ENCODE peak calls at places on chromosomes 11 and 22, in ten cellular contexts. W is left ventricle myocardium inferior; S is body of pancreas; X is bronchial epithelial cell; Z is right lobe of liver; C is AG10803; G is IMR-90; K is foreskin fibroblast; V is choroid plexus epithelial cell; T is CD8-positive, alpha-beta T cell. B is an unnamed sample.

GRCh38 chr22:20946991-20947390 is 20.1 kb upstream of the AIFM3 start:
- DNase-seq in W (no peak), S (no peak), X (no peak), Z (no peak), C (no peak), G (no peak), K (no peak), V (no peak), T (no peak), B (no peak)

GRCh38 chr11:20274031-20274430 is 89.5 kb upstream of the HTATIP2 start:
- DNase-seq in W (no peak), S (no peak), X (no peak), Z (no peak), C (no peak), G (no peak), K (no peak), V (no peak), T (no peak), B (no peak)

GRCh38 chr11:58525037-58525614 is 17.2 kb upstream of the OR5B21 start:
- DNase-seq in W (no peak), S (no peak), X (no peak), Z (no peak), C (no peak), G (no peak), K (no peak), V (no peak), T (peak), B (no peak)

GRCh38 chr11:68406318-68407313 is 53.9 kb upstream of the PPP6R3 start:
- DNase-seq in W (no peak), S (no peak), X (peak), Z (no peak), C (no peak), G (no peak), K (no peak), V (no peak), T (no peak), B (peak)

GRCh38 chr11:67027943-67028542 is 5.1 kb downstream of the SYT12 start:
- DNase-seq in W (no peak), S (no peak), X (peak), Z (no peak), C (no peak), G (no peak), K (no peak), V (no peak), T (no peak), B (no peak)

GRCh38 chr11:66020618-66021357 is 5.5 kb downstream of the CATSPER1 start:
- DNase-seq in W (no peak), S (no peak), X (peak), Z (no peak), C (peak), G (peak), K (peak), V (peak), T (peak), B (peak)

GRCh38 chr22:42895087-42895486 is 38.0 kb upstream of the ARFGAP3 start:
- DNase-seq in W (no peak), S (peak), X (no peak), Z (no peak), C (peak), G (no peak), K (no peak), V (no peak), T (no peak), B (no peak)

GRCh38 chr22:47200273-47201051 is 438.0 kb downstream of the TBC1D22A start:
- DNase-seq in W (no peak), S (peak), X (no peak), Z (no peak), C (no peak), G (no peak), K (no peak), V (peak), T (no peak), B (peak)

DNA sequence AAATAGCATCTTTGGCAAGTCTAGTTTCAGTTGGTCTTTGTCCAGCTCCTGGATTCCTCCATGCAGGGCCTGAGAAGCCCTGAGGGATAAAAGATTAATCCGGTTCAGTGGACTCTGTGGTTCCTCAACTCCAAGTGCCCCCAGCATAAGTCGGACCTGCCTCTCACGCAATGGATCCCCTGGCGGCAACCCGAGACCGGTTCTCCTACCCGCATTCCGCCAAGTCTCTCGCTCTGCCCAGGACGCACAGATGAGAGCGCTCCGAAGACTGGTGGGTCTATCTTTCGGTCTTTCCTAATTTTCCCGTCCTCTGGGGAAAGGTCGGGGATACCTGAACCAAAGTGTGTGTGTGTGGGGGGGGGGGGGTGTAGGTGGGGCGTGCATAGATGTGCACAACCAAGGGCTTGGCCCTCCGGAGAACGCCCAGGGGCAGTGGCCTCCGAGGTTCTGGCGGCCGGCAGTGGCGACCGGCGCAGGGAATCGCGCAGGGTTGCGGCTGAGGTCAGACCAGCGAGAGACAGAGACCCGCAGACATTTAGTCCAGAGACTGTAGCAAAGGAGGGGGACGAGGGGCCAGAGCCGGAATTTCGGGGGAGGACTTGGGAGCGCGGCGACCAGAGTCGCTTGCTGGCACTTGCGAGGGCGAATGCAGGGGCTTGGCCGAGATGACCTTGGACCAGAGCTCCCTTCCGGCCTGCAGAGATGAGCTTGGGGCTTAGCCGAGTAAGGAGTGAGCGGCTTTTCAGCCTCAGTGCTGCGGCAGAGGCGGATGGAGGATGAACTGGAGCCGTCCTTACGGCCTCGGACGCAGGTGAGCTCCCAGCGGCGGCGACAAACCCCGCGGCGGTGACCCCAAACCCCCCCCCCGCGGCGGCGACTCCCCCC is 712 bp upstream of the SLC2A11 start:
- DNase-seq in W (no peak), S (peak), X (peak), Z (no peak), C (peak), G (peak), K (no peak), V (peak), T (no peak), B (no peak)
- TF ChIP-seq CTCF in W (peak), S (no peak), X (no peak), Z (no peak), C (peak), G (peak), K (no peak), V (peak), T (no peak), B (no peak)

GRCh38 chr11:7575841-7576451 is 62.1 kb downstream of the PPFIBP2 start:
- DNase-seq in W (no peak), S (peak), X (peak), Z (no peak), C (peak), G (no peak), K (no peak), V (no peak), T (no peak), B (no peak)
- H3K4me3 ChIP-seq in W (peak), S (no peak), X (no peak), Z (peak), C (no peak), G (no peak), K (no peak), V (no peak), T (no peak), B (no peak)

GRCh38 chr22:19554834-19555404 is 30.7 kb upstream of the CLDN5 start:
- DNase-seq in W (no peak), S (no peak), X (peak), Z (no peak), C (peak), G (peak), K (no peak), V (peak), T (no peak), B (no peak)
- TF ChIP-seq CTCF in W (no peak), S (no peak), X (peak), Z (no peak), C (peak), G (peak), K (peak), V (peak), T (no peak), B (no peak)

DNA sequence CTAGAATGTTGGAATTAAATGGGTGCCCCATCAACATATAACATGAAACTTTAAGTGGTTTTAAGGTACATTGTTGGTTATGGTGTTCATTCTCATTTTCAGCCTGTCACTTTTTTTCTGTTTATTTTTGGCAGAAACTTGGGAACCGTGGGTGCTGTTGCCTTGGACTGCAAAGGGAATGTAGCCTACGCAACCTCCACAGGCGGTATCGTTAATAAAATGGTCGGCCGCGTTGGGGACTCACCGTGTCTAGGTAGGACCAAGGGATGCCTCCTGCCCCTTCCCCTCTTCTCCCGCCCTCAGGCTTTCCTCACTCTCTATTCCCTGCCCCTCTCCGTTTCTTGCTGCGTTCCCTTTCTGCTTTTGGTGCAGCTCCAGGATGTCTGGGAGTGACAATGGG is 29.8 kb upstream of the SCGB1A1 start:
- DNase-seq in W (no peak), S (no peak), X (no peak), Z (no peak), C (no peak), G (no peak), K (no peak), V (no peak), T (no peak), B (no peak)
- H3K4me3 ChIP-seq in W (no peak), S (no peak), X (no peak), Z (no peak), C (no peak), G (no peak), K (no peak), V (no peak), T (no peak), B (no peak)

GRCh38 chr11:62546937-62547625 is 475 bp upstream of the AHNAK start:
- DNase-seq in W (peak), S (no peak), X (peak), Z (no peak), C (no peak), G (peak), K (no peak), V (peak), T (no peak), B (peak)
- TF ChIP-seq CTCF in W (no peak), S (no peak), X (no peak), Z (no peak), C (no peak), G (no peak), K (no peak), V (no peak), T (no peak), B (no peak)

GRCh38 chr11:120314861-120315260 is 10.2 kb upstream of the TLCD5 start:
- DNase-seq in W (no peak), S (no peak), X (no peak), Z (no peak), C (no peak), G (no peak), K (no peak), V (no peak), T (no peak), B (no peak)

GRCh38 chr11:120317689-120318195 is 7.4 kb upstream of the TLCD5 start:
- DNase-seq in W (no peak), S (no peak), X (no peak), Z (no peak), C (no peak), G (no peak), K (no peak), V (no peak), T (no peak), B (no peak)

GRCh38 chr11:120318906-120319305 is 6.2 kb upstream of the TLCD5 start:
- DNase-seq in W (no peak), S (no peak), X (no peak), Z (no peak), C (no peak), G (no peak), K (no peak), V (no peak), T (no peak), B (no peak)

DNA sequence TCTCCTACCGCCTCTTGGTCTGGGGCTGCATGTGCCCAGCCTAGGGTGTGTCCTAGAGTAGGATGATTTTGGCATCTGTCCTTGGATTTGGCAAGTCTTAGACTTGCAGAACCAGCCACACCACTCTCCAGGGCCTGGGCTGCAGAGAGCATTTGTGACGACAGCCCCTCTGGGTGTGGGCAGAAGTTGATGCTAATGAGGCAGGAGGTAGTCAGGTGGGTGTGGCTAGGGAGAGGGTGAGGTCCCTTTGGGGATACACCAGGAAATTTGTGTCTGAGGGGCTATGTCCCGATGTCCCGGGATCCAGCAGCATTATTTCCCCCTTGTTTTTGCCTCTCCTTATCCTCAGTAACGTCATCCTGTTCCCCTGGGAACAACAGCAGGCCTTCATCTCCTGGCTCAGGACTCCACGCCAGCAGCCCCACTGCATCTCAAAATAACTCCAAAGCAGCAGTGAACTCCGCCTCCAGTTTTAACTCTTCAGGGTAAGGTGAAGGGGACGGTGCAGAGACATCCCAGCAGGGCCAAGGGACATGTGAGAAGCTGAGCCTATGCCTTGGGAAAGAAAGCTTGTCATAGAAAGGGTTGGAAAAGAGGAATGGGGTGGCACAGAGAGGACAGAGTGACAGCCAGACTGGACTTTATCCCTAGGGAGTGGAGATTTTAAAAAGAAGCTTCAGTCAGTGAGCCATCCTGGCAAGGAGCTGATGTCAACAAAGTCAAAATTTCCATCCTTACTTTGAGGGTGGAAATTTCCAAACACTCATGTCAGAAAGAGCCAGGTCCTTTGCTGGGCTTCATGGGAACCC is 8.0 kb upstream of the TLCD5 start:
- DNase-seq in W (peak), S (peak), X (peak), Z (no peak), C (peak), G (peak), K (no peak), V (peak), T (no peak), B (peak)
- H3K4me3 ChIP-seq in W (no peak), S (no peak), X (no peak), Z (no peak), C (no peak), G (no peak), K (no peak), V (no peak), T (no peak), B (no peak)

GRCh38 chr11:124108158-124108557 is 7.1 kb upstream of the VWA5A start:
- DNase-seq in W (no peak), S (peak), X (peak), Z (no peak), C (no peak), G (peak), K (no peak), V (peak), T (no peak), B (no peak)
- TF ChIP-seq CTCF in W (no peak), S (no peak), X (peak), Z (peak), C (peak), G (peak), K (no peak), V (peak), T (no peak), B (peak)

DNA sequence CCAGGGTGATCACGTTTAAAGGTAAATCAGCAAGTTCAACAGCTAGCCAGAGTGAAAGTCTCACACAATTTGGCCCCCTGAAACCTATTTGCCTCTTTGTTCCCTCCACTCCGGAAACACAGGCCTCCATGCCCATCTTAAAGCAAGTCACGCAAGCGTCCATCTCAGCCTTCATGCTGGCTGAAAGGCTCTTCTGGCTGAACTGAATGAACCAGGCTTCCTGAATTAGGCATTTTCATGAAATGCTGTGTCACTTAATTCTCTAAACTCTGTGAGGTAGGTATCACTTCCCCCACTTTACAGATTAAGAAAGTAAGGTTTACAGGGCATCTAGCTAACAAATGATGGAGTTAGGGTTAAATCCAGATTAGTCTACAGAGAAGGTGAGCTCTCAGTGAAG is 1.4 kb downstream of the SLC25A17 start:
- DNase-seq in W (no peak), S (no peak), X (no peak), Z (no peak), C (no peak), G (no peak), K (no peak), V (no peak), T (no peak), B (no peak)
- H3K4me3 ChIP-seq in W (peak), S (peak), X (no peak), Z (no peak), C (peak), G (no peak), K (peak), V (no peak), T (peak), B (peak)

DNA sequence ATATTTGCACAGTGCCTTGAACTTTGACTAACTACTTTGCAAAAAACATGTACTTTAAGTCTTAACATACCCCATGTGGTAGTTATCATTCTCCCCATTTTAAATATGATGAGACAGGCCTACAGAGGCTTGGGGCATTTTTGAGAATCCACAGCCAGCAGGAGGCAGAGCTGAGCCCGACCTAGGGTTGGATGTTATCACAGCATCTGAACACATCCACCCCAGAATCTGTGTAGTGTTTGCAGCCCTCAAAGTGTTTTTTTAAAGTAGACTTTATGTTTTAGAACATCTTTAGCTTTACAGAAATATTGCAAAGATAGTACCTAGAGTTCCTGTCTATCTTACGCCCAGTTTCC is 17.6 kb downstream of the OTOG start:
- DNase-seq in W (no peak), S (no peak), X (no peak), Z (no peak), C (no peak), G (no peak), K (no peak), V (no peak), T (no peak), B (no peak)
- TF ChIP-seq CTCF in W (no peak), S (no peak), X (peak), Z (no peak), C (no peak), G (no peak), K (no peak), V (peak), T (no peak), B (no peak)

GRCh38 chr11:119342023-119342300 is 1.3 kb upstream of the C1QTNF5 start:
- DNase-seq in W (no peak), S (no peak), X (no peak), Z (no peak), C (no peak), G (no peak), K (no peak), V (no peak), T (no peak), B (peak)

GRCh38 chr11:119339581-119340334 is 925 bp downstream of the C1QTNF5 start:
- DNase-seq in W (peak), S (peak), X (no peak), Z (peak), C (peak), G (no peak), K (peak), V (peak), T (peak), B (no peak)

GRCh38 chr11:119341222-119342022 is 739 bp upstream of the C1QTNF5 start:
- DNase-seq in W (no peak), S (peak), X (no peak), Z (no peak), C (no peak), G (no peak), K (no peak), V (no peak), T (no peak), B (no peak)

GRCh38 chr11:119338946-119339580 is 1.6 kb downstream of the C1QTNF5 start:
- DNase-seq in W (no peak), S (peak), X (no peak), Z (no peak), C (no peak), G (no peak), K (no peak), V (no peak), T (no peak), B (no peak)

DNA sequence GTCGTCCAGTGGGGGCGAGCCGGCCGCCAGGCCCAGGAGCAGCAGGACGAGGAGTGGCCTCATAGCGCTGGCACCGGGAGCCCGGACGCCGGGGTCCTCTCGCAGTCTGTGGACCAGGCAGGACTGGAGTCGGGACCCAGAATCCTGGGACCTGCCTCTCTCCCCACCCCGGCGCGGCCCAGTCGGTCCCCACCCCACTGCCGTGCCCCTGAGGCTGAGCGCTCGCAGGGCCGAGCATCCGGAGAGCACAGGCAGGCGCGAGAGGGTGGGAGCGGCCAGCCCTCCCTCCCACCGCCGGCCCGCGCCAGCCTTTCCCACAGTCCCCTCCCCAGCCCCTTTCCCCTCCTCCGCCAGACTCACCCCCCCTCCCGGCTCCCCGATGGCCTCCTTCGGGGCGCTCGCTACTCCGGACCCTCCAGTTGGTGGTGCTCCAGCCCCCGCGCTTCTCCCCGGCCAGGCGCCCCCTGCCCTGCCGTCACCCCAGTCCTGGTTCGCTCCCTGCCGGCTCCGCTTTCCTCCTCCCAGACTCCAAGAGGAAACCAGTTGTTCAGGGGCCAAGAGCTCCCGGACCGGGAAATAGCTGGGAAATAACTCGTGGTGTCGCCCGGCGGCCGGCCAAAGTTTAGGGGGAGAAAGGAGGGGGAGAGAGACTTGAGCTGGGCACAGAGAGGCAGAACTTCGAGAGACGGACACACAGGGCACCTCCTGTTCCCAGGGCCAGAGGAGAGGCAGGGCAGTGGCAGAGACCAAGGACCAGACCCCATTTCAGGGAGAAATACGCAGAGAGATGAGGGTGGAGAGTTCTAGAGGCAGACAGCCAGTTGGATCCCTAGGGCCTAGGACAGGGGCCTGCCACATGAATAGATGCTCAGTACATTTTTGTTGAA is at the start of gene C1QTNF5:
- DNase-seq in W (peak), S (peak), X (no peak), Z (no peak), C (peak), G (peak), K (no peak), V (peak), T (no peak), B (peak)
- H3K4me3 ChIP-seq in W (peak), S (no peak), X (peak), Z (peak), C (peak), G (peak), K (peak), V (peak), T (peak), B (peak)

B was measured in RWPE2.